ENCODE peak calls at places on chromosomes 1 and 21, in five cellular contexts. One of them, this sample, is unnamed.

GRCh38 chr21:27526451-27526850 is 559.6 kb upstream of the ADAMTS5 start:
- DNase-seq in activated CD4-positive, alpha-beta T cell treated with anti-CD3 and anti-CD28 coated beads for 36 hours: no peak
- DNase-seq in left ventricle myocardium superior: no peak
- DNase-seq in nephron progenitor cell: no peak
- DNase-seq in GM03348: no peak
- DNase-seq in this sample: no peak

GRCh38 chr1:172298146-172298545 is 122.3 kb upstream of the C1orf105 start:
- DNase-seq in activated CD4-positive, alpha-beta T cell treated with anti-CD3 and anti-CD28 coated beads for 36 hours: no peak
- DNase-seq in left ventricle myocardium superior: no peak
- DNase-seq in nephron progenitor cell: no peak
- DNase-seq in GM03348: no peak
- DNase-seq in this sample: no peak

GRCh38 chr21:45150630-45151265 is 76.4 kb downstream of the ADARB1 start:
- DNase-seq in activated CD4-positive, alpha-beta T cell treated with anti-CD3 and anti-CD28 coated beads for 36 hours: no peak
- DNase-seq in left ventricle myocardium superior: no peak
- DNase-seq in nephron progenitor cell: no peak
- DNase-seq in GM03348: no peak
- DNase-seq in this sample: no peak

GRCh38 chr1:227899820-227900449 is 47.8 kb downstream of the WNT9A start:
- DNase-seq in activated CD4-positive, alpha-beta T cell treated with anti-CD3 and anti-CD28 coated beads for 36 hours: peak; percentile 2
- DNase-seq in left ventricle myocardium superior: peak; percentile 16
- DNase-seq in nephron progenitor cell: peak; percentile 4
- DNase-seq in GM03348: no peak
- DNase-seq in this sample: peak; percentile 0

GRCh38 chr1:59498640-59499039 is 201.7 kb downstream of the FGGY start:
- DNase-seq in activated CD4-positive, alpha-beta T cell treated with anti-CD3 and anti-CD28 coated beads for 36 hours: no peak
- DNase-seq in left ventricle myocardium superior: no peak
- DNase-seq in nephron progenitor cell: no peak
- DNase-seq in GM03348: peak; percentile 39
- DNase-seq in this sample: no peak

GRCh38 chr21:26519142-26519541 is 53.9 kb downstream of the CYYR1 start:
- DNase-seq in activated CD4-positive, alpha-beta T cell treated with anti-CD3 and anti-CD28 coated beads for 36 hours: no peak
- DNase-seq in left ventricle myocardium superior: no peak
- DNase-seq in nephron progenitor cell: no peak
- DNase-seq in GM03348: no peak
- DNase-seq in this sample: no peak

GRCh38 chr1:158564608-158565007 is 5.8 kb downstream of the OR6P1 start:
- DNase-seq in activated CD4-positive, alpha-beta T cell treated with anti-CD3 and anti-CD28 coated beads for 36 hours: no peak
- DNase-seq in left ventricle myocardium superior: no peak
- DNase-seq in nephron progenitor cell: no peak
- DNase-seq in GM03348: no peak
- DNase-seq in this sample: no peak

GRCh38 chr1:89322402-89322801 is 41.5 kb upstream of the GBP6 start:
- DNase-seq in activated CD4-positive, alpha-beta T cell treated with anti-CD3 and anti-CD28 coated beads for 36 hours: no peak
- DNase-seq in left ventricle myocardium superior: no peak
- DNase-seq in nephron progenitor cell: no peak
- DNase-seq in GM03348: no peak
- DNase-seq in this sample: no peak

This sample was measured in activated CD8-positive, alpha-beta T cell treated with anti-CD3 and anti-CD28 coated beads for 36 hours.